ENCODE peak calls at places on chromosomes 13 and 19, in five cellular contexts. W, B, R, U and T are unnamed samples.

GRCh38 chr13:96898212-96898611 is 96.1 kb downstream of the OXGR1 start:
- DNase-seq in B (no peak), U (no peak), W (peak; percentile 13), R (no peak), T (no peak)

GRCh38 chr13:110528371-110528770 is 33.2 kb downstream of the RAB20 start:
- DNase-seq in W (peak; percentile 94), U (no peak), R (no peak), B (no peak), T (no peak)

GRCh38 chr13:60990032-60990733 is 425.5 kb downstream of the PCDH20 start:
- DNase-seq in R (no peak), W (no peak), B (no peak), U (no peak), T (no peak)

GRCh38 chr19:36121486-36122124 is 6.3 kb downstream of the TBCB start:
- DNase-seq in W (no peak), R (no peak), U (no peak), B (no peak), T (no peak)

GRCh38 chr19:33705090-33705847 is 83.5 kb downstream of the CHST8 start:
- DNase-seq in W (no peak), U (peak; percentile 11), B (no peak), R (no peak), T (peak; percentile 58)

GRCh38 chr19:54336893-54337857 is 1.8 kb downstream of the LILRA4 start:
- DNase-seq in R (no peak), U (no peak), W (no peak), B (no peak), T (no peak)

GRCh38 chr19:36060430-36060829 is 5.7 kb downstream of the WDR62 start:
- DNase-seq in U (peak; percentile 46), B (peak; percentile 45), W (peak; percentile 78), R (no peak), T (no peak)

GRCh38 chr19:41816761-41817160 is 20.4 kb downstream of the CEACAM3 start:
- DNase-seq in R (no peak), U (no peak), W (no peak), B (no peak), T (no peak)

GRCh38 chr13:100594255-100594654 is 5.7 kb upstream of the GGACT start:
- DNase-seq in U (no peak), B (no peak), W (no peak), R (no peak), T (no peak)

GRCh38 chr13:21095311-21095710 is 33.9 kb upstream of the LATS2 start:
- DNase-seq in B (no peak), W (no peak), U (no peak), R (no peak), T (no peak)

GRCh38 chr19:13037161-13037560 is 41.9 kb downstream of the NFIX start:
- DNase-seq in B (peak; percentile 83), W (peak; percentile 84), U (no peak), R (no peak), T (no peak)

GRCh38 chr13:40974460-40975407 is 44.4 kb downstream of the ELF1 start:
- DNase-seq in W (peak; percentile 84), R (no peak), B (no peak), U (no peak), T (no peak)
- TF ChIP-seq CTCF in W (peak; percentile 69), R (peak; percentile 11), B (no peak), U (peak; percentile 59), T (peak; percentile 48)

GRCh38 chr13:113554333-113554700 is 30.2 kb upstream of the TFDP1 start:
- DNase-seq in U (no peak), W (no peak), B (no peak), R (no peak), T (no peak)
- TF ChIP-seq CTCF in U (no peak), W (no peak), B (no peak), R (no peak), T (no peak)

GRCh38 chr19:45403781-45404556 is 900 bp downstream of the PPP1R13L start:
- DNase-seq in U (peak; percentile 75), B (peak; percentile 68), W (no peak), R (peak; percentile 86), T (no peak)
- TF ChIP-seq CTCF in U (peak; percentile 56), B (peak; percentile 74), W (peak; percentile 65), R (peak; percentile 33), T (peak; percentile 82)

GRCh38 chr13:23709521-23709920 is 139.3 kb downstream of the TNFRSF19 start:
- DNase-seq in U (no peak), R (no peak), B (no peak), W (peak; percentile 24), T (no peak)
- TF ChIP-seq CTCF in U (peak; percentile 41), R (no peak), B (no peak), W (peak; percentile 31), T (peak; percentile 34)

GRCh38 chr19:2761876-2762782 is 20.9 kb downstream of the SGTA start:
- DNase-seq in W (no peak), B (no peak), R (no peak), U (no peak), T (no peak)
- TF ChIP-seq CTCF in W (no peak), B (no peak), R (no peak), U (no peak), T (no peak)

DNA sequence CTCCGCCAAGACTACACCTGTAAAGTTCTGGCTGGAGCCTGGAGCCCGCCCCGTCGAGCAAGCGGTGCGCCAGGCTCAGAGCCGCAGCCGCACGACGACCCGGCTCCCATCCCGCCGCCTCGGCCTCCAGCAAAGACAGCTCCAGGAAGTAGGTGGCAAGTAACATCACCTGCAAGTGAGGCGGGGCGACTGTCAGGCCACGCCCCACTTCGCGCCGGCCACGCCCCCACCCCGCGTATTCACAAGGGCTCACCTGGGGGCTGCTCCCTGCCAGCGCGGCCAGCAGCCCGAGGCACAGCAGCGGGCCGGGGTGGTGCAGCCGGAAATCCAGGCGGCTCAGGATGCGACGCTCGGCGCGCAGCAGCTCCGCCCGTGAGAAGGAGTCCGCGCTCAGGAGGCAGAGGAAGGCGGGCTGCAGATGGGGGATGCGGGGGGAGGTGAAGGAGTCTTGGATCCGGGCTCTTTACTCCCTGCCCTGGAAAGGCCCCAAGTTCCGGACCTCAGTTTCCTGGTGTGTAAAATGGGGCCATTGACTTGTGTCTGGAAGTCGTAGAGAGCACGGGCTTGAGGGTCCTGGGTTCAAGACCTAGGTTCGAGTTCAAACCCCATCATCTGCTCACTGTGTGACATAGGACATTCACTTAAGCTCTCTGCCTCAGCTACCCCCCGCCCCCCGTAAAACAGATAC is 3.2 kb downstream of the CCNP start:
- DNase-seq in U (no peak), B (no peak), W (no peak), R (no peak), T (no peak)
- TF ChIP-seq CTCF in U (no peak), B (no peak), W (no peak), R (no peak), T (no peak)

DNA sequence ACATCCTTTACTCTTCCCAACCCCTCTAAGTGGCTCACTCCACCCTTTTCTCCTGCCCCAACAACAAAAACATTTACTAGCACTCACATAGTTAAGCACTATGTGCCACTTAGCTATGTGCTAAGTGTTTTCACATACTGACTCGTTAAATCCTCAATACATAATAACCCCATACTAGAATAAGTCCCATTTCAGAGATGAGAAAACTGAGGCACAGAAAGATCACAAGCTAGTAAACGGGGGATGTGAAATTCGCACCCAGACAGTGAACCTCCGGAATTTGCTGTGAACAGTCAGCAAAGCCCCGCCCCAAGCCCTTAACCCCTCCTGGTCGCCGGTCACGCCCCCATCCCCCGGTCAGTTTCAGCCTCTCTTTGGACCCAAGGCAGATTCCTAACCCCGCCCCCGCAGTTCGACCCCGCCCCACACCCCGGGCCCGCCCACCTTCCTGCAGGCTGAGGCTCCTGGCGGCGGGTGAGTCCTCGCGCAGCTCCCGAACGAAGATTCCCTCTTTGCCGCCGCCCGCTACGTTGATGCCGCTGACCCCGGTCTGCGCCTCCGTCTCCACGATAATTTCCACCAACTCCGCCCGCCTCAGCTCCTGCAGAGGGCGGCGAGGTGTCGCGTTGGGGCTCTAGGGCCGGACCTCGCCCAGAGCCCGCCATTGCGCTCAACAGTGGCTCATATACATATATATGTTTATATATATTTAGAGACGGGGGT is 9.8 kb downstream of the PRX start:
- DNase-seq in W (peak; percentile 95), B (peak; percentile 95), U (peak; percentile 95), R (peak; percentile 88), T (peak; percentile 96)
- TF ChIP-seq CTCF in W (no peak), B (no peak), U (peak; percentile 32), R (no peak), T (peak; percentile 44)

GRCh38 chr19:3512562-3512961 is 6.5 kb downstream of the FZR1 start:
- DNase-seq in W (no peak), U (no peak), B (no peak), R (no peak), T (no peak)
- TF ChIP-seq CTCF in W (no peak), U (no peak), B (no peak), R (no peak), T (no peak)